ENCODE peak calls at places on chromosomes 5 and 9, in five cellular contexts. One of them, this sample, is unnamed.

GRCh38 chr5:135112008-135112670 is 78.1 kb upstream of the PITX1 start:
- DNase-seq in GM12865: no peak
- DNase-seq in adrenal gland: no peak
- DNase-seq in left ventricle myocardium inferior: no peak
- DNase-seq in kidney: no peak
- DNase-seq in this sample: no peak

GRCh38 chr9:72362118-72362531 is 2.9 kb downstream of the ZFAND5 start:
- DNase-seq in GM12865: no peak
- DNase-seq in adrenal gland: no peak
- DNase-seq in left ventricle myocardium inferior: no peak
- DNase-seq in kidney: no peak
- DNase-seq in this sample: no peak

GRCh38 chr9:124285903-124286291 is 28.1 kb downstream of the NEK6 start:
- DNase-seq in GM12865: peak; percentile 94
- DNase-seq in adrenal gland: peak; percentile 64
- DNase-seq in left ventricle myocardium inferior: peak; percentile 60
- DNase-seq in kidney: peak; percentile 94
- DNase-seq in this sample: peak; percentile 76

GRCh38 chr9:9352877-9353481 is 1259.8 kb downstream of the PTPRD start:
- DNase-seq in GM12865: peak; percentile 13
- DNase-seq in adrenal gland: no peak
- DNase-seq in left ventricle myocardium inferior: no peak
- DNase-seq in kidney: no peak
- DNase-seq in this sample: no peak

GRCh38 chr9:99011161-99011709 is 67.5 kb downstream of the COL15A1 start:
- DNase-seq in GM12865: no peak
- DNase-seq in adrenal gland: no peak
- DNase-seq in left ventricle myocardium inferior: no peak
- DNase-seq in kidney: no peak
- DNase-seq in this sample: no peak

GRCh38 chr5:68377733-68378132 is 162.2 kb downstream of the PIK3R1 start:
- DNase-seq in GM12865: peak; percentile 71
- DNase-seq in adrenal gland: no peak
- DNase-seq in left ventricle myocardium inferior: no peak
- DNase-seq in kidney: no peak
- DNase-seq in this sample: no peak

GRCh38 chr9:80090317-80090716 is 518.6 kb downstream of the TLE4 start:
- DNase-seq in GM12865: no peak
- DNase-seq in adrenal gland: no peak
- DNase-seq in left ventricle myocardium inferior: no peak
- DNase-seq in kidney: no peak
- DNase-seq in this sample: no peak

GRCh38 chr9:88993871-88994819 is 2.9 kb downstream of the S1PR3 start:
- DNase-seq in GM12865: no peak
- DNase-seq in adrenal gland: no peak
- DNase-seq in left ventricle myocardium inferior: no peak
- DNase-seq in kidney: no peak
- DNase-seq in this sample: no peak

GRCh38 chr5:168291281-168291960 is at the start of gene WWC1:
- DNase-seq in GM12865: peak; percentile 88
- DNase-seq in adrenal gland: no peak
- DNase-seq in left ventricle myocardium inferior: no peak
- DNase-seq in kidney: peak; percentile 95
- DNase-seq in this sample: peak; percentile 88

GRCh38 chr9:110110154-110110553 is 97.8 kb downstream of the C9orf152 start:
- DNase-seq in GM12865: peak; percentile 61
- DNase-seq in adrenal gland: no peak
- DNase-seq in left ventricle myocardium inferior: no peak
- DNase-seq in kidney: no peak
- DNase-seq in this sample: peak; percentile 31

GRCh38 chr5:67015577-67016290 is 180.9 kb downstream of the CD180 start:
- DNase-seq in GM12865: no peak
- DNase-seq in adrenal gland: no peak
- DNase-seq in left ventricle myocardium inferior: no peak
- DNase-seq in kidney: no peak
- DNase-seq in this sample: no peak

GRCh38 chr5:168950241-168950951 is 350.5 kb downstream of the SLIT3 start:
- DNase-seq in GM12865: peak; percentile 51
- DNase-seq in adrenal gland: no peak
- DNase-seq in left ventricle myocardium inferior: no peak
- DNase-seq in kidney: no peak
- DNase-seq in this sample: peak; percentile 21

GRCh38 chr9:2494571-2494970 is 127.0 kb upstream of the VLDLR start:
- DNase-seq in GM12865: no peak
- DNase-seq in adrenal gland: no peak
- DNase-seq in left ventricle myocardium inferior: no peak
- DNase-seq in kidney: no peak
- DNase-seq in this sample: no peak

GRCh38 chr9:15999422-16000339 is 446.8 kb downstream of the CCDC171 start:
- DNase-seq in GM12865: no peak
- DNase-seq in adrenal gland: no peak
- DNase-seq in left ventricle myocardium inferior: no peak
- DNase-seq in kidney: no peak
- DNase-seq in this sample: no peak

GRCh38 chr5:121503111-121503840 is 348.4 kb upstream of the FTMT start:
- DNase-seq in GM12865: peak; percentile 14
- DNase-seq in adrenal gland: peak; percentile 17
- DNase-seq in left ventricle myocardium inferior: peak; percentile 15
- DNase-seq in kidney: no peak
- DNase-seq in this sample: no peak

GRCh38 chr5:68431181-68431580 is 215.6 kb downstream of the PIK3R1 start:
- DNase-seq in GM12865: no peak
- DNase-seq in adrenal gland: no peak
- DNase-seq in left ventricle myocardium inferior: no peak
- DNase-seq in kidney: no peak
- DNase-seq in this sample: no peak

GRCh38 chr9:136791466-136792276 is 527 bp downstream of the TMEM141 start:
- DNase-seq in GM12865: peak; percentile 71
- DNase-seq in adrenal gland: peak; percentile 71
- DNase-seq in left ventricle myocardium inferior: peak; percentile 40
- DNase-seq in kidney: peak; percentile 92
- DNase-seq in this sample: peak; percentile 55

GRCh38 chr9:114898741-114899140 is 31.6 kb downstream of the TNFSF8 start:
- DNase-seq in GM12865: peak; percentile 54
- DNase-seq in adrenal gland: peak; percentile 23
- DNase-seq in left ventricle myocardium inferior: peak; percentile 40
- DNase-seq in kidney: peak; percentile 76
- DNase-seq in this sample: no peak

GRCh38 chr9:5848372-5848882 is 15.5 kb upstream of the ERMP1 start:
- DNase-seq in GM12865: no peak
- DNase-seq in adrenal gland: no peak
- DNase-seq in left ventricle myocardium inferior: no peak
- DNase-seq in kidney: no peak
- DNase-seq in this sample: no peak

GRCh38 chr5:149048806-149049205 is 14.1 kb downstream of the SH3TC2 start:
- DNase-seq in GM12865: no peak
- DNase-seq in adrenal gland: no peak
- DNase-seq in left ventricle myocardium inferior: no peak
- DNase-seq in kidney: no peak
- DNase-seq in this sample: no peak

GRCh38 chr9:77752566-77752965 is 104.4 kb upstream of the GNA14 start:
- DNase-seq in GM12865: no peak
- DNase-seq in adrenal gland: no peak
- DNase-seq in left ventricle myocardium inferior: no peak
- DNase-seq in kidney: no peak
- DNase-seq in this sample: no peak

GRCh38 chr9:36165766-36166149 is 3.4 kb upstream of the CCIN start:
- DNase-seq in GM12865: no peak
- DNase-seq in adrenal gland: no peak
- DNase-seq in left ventricle myocardium inferior: no peak
- DNase-seq in kidney: no peak
- DNase-seq in this sample: no peak

GRCh38 chr9:136416914-136417313 is 6.5 kb downstream of the PMPCA start:
- DNase-seq in GM12865: no peak
- DNase-seq in adrenal gland: no peak
- DNase-seq in left ventricle myocardium inferior: no peak
- DNase-seq in kidney: no peak
- DNase-seq in this sample: no peak

GRCh38 chr9:121952611-121953010 is 140.5 kb downstream of the TTLL11 start:
- DNase-seq in GM12865: no peak
- DNase-seq in adrenal gland: no peak
- DNase-seq in left ventricle myocardium inferior: no peak
- DNase-seq in kidney: no peak
- DNase-seq in this sample: no peak

GRCh38 chr9:30198463-30199309 is 2185.8 kb upstream of the ACO1 start:
- DNase-seq in GM12865: no peak
- DNase-seq in adrenal gland: no peak
- DNase-seq in left ventricle myocardium inferior: no peak
- DNase-seq in kidney: no peak
- DNase-seq in this sample: no peak

GRCh38 chr9:123445116-123445515 is 89.1 kb downstream of the CRB2 start:
- DNase-seq in GM12865: no peak
- DNase-seq in adrenal gland: no peak
- DNase-seq in left ventricle myocardium inferior: no peak
- DNase-seq in kidney: no peak
- DNase-seq in this sample: no peak

GRCh38 chr9:32456564-32456963 is 69.4 kb downstream of the RIGI start:
- DNase-seq in GM12865: no peak
- DNase-seq in adrenal gland: no peak
- DNase-seq in left ventricle myocardium inferior: no peak
- DNase-seq in kidney: no peak
- DNase-seq in this sample: no peak

GRCh38 chr9:5554254-5554653 is 43.9 kb downstream of the PDCD1LG2 start:
- DNase-seq in GM12865: peak; percentile 84
- DNase-seq in adrenal gland: no peak
- DNase-seq in left ventricle myocardium inferior: no peak
- DNase-seq in kidney: no peak
- DNase-seq in this sample: no peak

GRCh38 chr5:58886315-58887207 is 303.7 kb downstream of the RAB3C start:
- DNase-seq in GM12865: peak; percentile 69
- DNase-seq in adrenal gland: peak; percentile 54
- DNase-seq in left ventricle myocardium inferior: peak; percentile 42
- DNase-seq in kidney: peak; percentile 65
- DNase-seq in this sample: peak; percentile 54

GRCh38 chr9:128340691-128341434 is 536 bp downstream of the SLC27A4 start:
- DNase-seq in GM12865: no peak
- DNase-seq in adrenal gland: peak; percentile 38
- DNase-seq in left ventricle myocardium inferior: no peak
- DNase-seq in kidney: peak; percentile 83
- DNase-seq in this sample: no peak

GRCh38 chr9:124870723-124871122 is 8.8 kb downstream of the ARPC5L start:
- DNase-seq in GM12865: peak; percentile 38
- DNase-seq in adrenal gland: no peak
- DNase-seq in left ventricle myocardium inferior: no peak
- DNase-seq in kidney: no peak
- DNase-seq in this sample: no peak

GRCh38 chr9:133973111-133973790 is 18.9 kb downstream of the VAV2 start:
- DNase-seq in GM12865: no peak
- DNase-seq in adrenal gland: no peak
- DNase-seq in left ventricle myocardium inferior: no peak
- DNase-seq in kidney: peak; percentile 62
- DNase-seq in this sample: peak; percentile 45
- TF ChIP-seq CTCF in GM12865: no peak
- TF ChIP-seq CTCF in adrenal gland: no peak
- TF ChIP-seq CTCF in left ventricle myocardium inferior: no peak
- TF ChIP-seq CTCF in kidney: no peak
- TF ChIP-seq CTCF in this sample: no peak

DNA sequence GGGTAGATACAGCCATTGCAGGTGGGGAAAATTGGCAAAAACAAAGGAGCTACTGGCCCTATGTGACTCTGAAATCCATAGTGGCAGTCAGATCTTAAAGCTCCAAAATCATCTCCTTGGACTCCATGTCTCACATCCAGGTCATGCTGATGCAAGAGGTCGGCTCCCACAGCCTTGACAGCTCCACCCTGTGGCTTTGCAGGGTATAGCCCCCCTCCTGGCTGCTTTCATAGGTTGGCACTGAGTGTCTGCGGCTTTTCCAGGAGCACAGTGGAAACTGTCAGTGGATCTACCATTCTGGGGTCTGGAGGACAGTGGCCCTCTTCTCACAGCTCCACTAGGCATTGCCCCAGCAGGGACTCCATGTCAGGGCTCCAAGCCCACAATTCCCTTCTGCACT is 1190.1 kb downstream of the CDH12 start:
- DNase-seq in GM12865: peak; percentile 1
- DNase-seq in adrenal gland: no peak
- DNase-seq in left ventricle myocardium inferior: no peak
- DNase-seq in kidney: no peak
- DNase-seq in this sample: no peak
- TF ChIP-seq CTCF in GM12865: peak; percentile 6
- TF ChIP-seq CTCF in adrenal gland: no peak
- TF ChIP-seq CTCF in left ventricle myocardium inferior: no peak
- TF ChIP-seq CTCF in kidney: no peak
- TF ChIP-seq CTCF in this sample: peak; percentile 38

GRCh38 chr9:69932901-69933300 is 110.7 kb upstream of the MAMDC2 start:
- DNase-seq in GM12865: peak; percentile 28
- DNase-seq in adrenal gland: no peak
- DNase-seq in left ventricle myocardium inferior: no peak
- DNase-seq in kidney: no peak
- DNase-seq in this sample: no peak
- TF ChIP-seq CTCF in GM12865: peak; percentile 19
- TF ChIP-seq CTCF in adrenal gland: peak; percentile 16
- TF ChIP-seq CTCF in left ventricle myocardium inferior: peak; percentile 10
- TF ChIP-seq CTCF in kidney: no peak
- TF ChIP-seq CTCF in this sample: peak; percentile 28

GRCh38 chr5:178430187-178431062 is 159.8 kb downstream of the COL23A1 start:
- DNase-seq in GM12865: no peak
- DNase-seq in adrenal gland: no peak
- DNase-seq in left ventricle myocardium inferior: no peak
- DNase-seq in kidney: no peak
- DNase-seq in this sample: no peak

GRCh38 chr5:178428341-178429155 is 161.6 kb downstream of the COL23A1 start:
- DNase-seq in GM12865: no peak
- DNase-seq in adrenal gland: no peak
- DNase-seq in left ventricle myocardium inferior: peak; percentile 81
- DNase-seq in kidney: peak; percentile 81
- DNase-seq in this sample: no peak

GRCh38 chr5:178431063-178431776 is 159.0 kb downstream of the COL23A1 start:
- DNase-seq in GM12865: no peak
- DNase-seq in adrenal gland: no peak
- DNase-seq in left ventricle myocardium inferior: no peak
- DNase-seq in kidney: no peak
- DNase-seq in this sample: no peak

GRCh38 chr5:178429541-178430186 is 160.5 kb downstream of the COL23A1 start:
- DNase-seq in GM12865: no peak
- DNase-seq in adrenal gland: no peak
- DNase-seq in left ventricle myocardium inferior: no peak
- DNase-seq in kidney: no peak
- DNase-seq in this sample: no peak

DNA sequence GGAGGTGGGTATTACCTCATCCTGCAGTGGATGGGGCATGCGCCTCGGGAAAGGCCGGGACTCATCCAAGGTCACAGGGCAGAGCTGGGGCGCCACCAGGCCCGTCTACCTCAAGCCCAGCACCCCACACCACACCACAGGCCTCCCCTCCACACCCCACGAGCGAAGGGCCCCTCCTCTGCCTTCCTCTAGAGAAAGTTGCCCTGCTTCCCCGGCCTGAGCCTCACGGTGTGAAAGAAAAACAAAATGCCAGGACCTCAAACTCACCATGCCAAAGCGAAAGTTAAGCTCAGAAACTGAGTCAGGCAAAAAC is 161.1 kb downstream of the COL23A1 start:
- DNase-seq in GM12865: no peak
- DNase-seq in adrenal gland: no peak
- DNase-seq in left ventricle myocardium inferior: no peak
- DNase-seq in kidney: no peak
- DNase-seq in this sample: no peak
- TF ChIP-seq CTCF in GM12865: no peak
- TF ChIP-seq CTCF in adrenal gland: no peak
- TF ChIP-seq CTCF in left ventricle myocardium inferior: no peak
- TF ChIP-seq CTCF in kidney: no peak
- TF ChIP-seq CTCF in this sample: no peak

GRCh38 chr5:102545175-102545574 is 46.4 kb upstream of the SLCO6A1 start:
- DNase-seq in GM12865: peak; percentile 55
- DNase-seq in adrenal gland: no peak
- DNase-seq in left ventricle myocardium inferior: no peak
- DNase-seq in kidney: no peak
- DNase-seq in this sample: no peak
- TF ChIP-seq CTCF in GM12865: peak; percentile 57
- TF ChIP-seq CTCF in adrenal gland: no peak
- TF ChIP-seq CTCF in left ventricle myocardium inferior: peak; percentile 23
- TF ChIP-seq CTCF in kidney: peak; percentile 28
- TF ChIP-seq CTCF in this sample: peak; percentile 38

This sample was measured in GM13977.